ENCODE peak calls at places on chromosomes 2 and 18, in four cellular contexts. One of them, this sample, is unnamed.

GRCh38 chr2:3635171-3636008 is 22.6 kb upstream of the ALLC start:
- DNase-seq in K562: no peak
- DNase-seq in A549: no peak
- DNase-seq in HepG2: no peak
- DNase-seq in this sample: no peak

GRCh38 chr18:50649821-50650220 is 89.9 kb downstream of the MAPK4 start:
- DNase-seq in K562: no peak
- DNase-seq in A549: no peak
- DNase-seq in HepG2: no peak
- DNase-seq in this sample: no peak

GRCh38 chr2:11438555-11439080 is 27.3 kb downstream of the E2F6 start:
- DNase-seq in K562: no peak
- DNase-seq in A549: no peak
- DNase-seq in HepG2: no peak
- DNase-seq in this sample: no peak

GRCh38 chr18:26549103-26549485 is 741 bp upstream of the KCTD1 start:
- DNase-seq in K562: no peak
- DNase-seq in A549: peak; percentile 57
- DNase-seq in HepG2: no peak
- DNase-seq in this sample: peak; percentile 74

GRCh38 chr2:128995086-128995485 is 676.4 kb upstream of the HS6ST1 start:
- DNase-seq in K562: no peak
- DNase-seq in A549: no peak
- DNase-seq in HepG2: no peak
- DNase-seq in this sample: no peak

GRCh38 chr2:214839464-214839863 is 30.0 kb upstream of the BARD1 start:
- DNase-seq in K562: no peak
- DNase-seq in A549: no peak
- DNase-seq in HepG2: no peak
- DNase-seq in this sample: no peak

GRCh38 chr2:170248574-170249393 is 70.8 kb downstream of the MYO3B start:
- DNase-seq in K562: peak; percentile 56
- DNase-seq in A549: no peak
- DNase-seq in HepG2: no peak
- DNase-seq in this sample: no peak

GRCh38 chr2:214180686-214181085 is 230.2 kb upstream of the VWC2L start:
- DNase-seq in K562: no peak
- DNase-seq in A549: no peak
- DNase-seq in HepG2: no peak
- DNase-seq in this sample: no peak

GRCh38 chr2:196260546-196260945 is 89.2 kb upstream of the STK17B start:
- DNase-seq in K562: no peak
- DNase-seq in A549: no peak
- DNase-seq in HepG2: no peak
- DNase-seq in this sample: no peak

GRCh38 chr2:71070294-71071025 is 2.0 kb downstream of the NAGK start:
- DNase-seq in K562: peak; percentile 26
- DNase-seq in A549: peak; percentile 70
- DNase-seq in HepG2: peak; percentile 66
- DNase-seq in this sample: no peak

GRCh38 chr2:185736210-185736609 is 2.4 kb upstream of the FSIP2 start:
- DNase-seq in K562: no peak
- DNase-seq in A549: no peak
- DNase-seq in HepG2: no peak
- DNase-seq in this sample: no peak

GRCh38 chr2:37464064-37464463 is 119.6 kb downstream of the QPCT start:
- DNase-seq in K562: no peak
- DNase-seq in A549: no peak
- DNase-seq in HepG2: no peak
- DNase-seq in this sample: no peak

GRCh38 chr2:127153691-127154158 is 46.8 kb upstream of the BIN1 start:
- DNase-seq in K562: no peak
- DNase-seq in A549: peak; percentile 41
- DNase-seq in HepG2: no peak
- DNase-seq in this sample: no peak

GRCh38 chr18:46169464-46169941 is 65.3 kb downstream of the HAUS1 start:
- DNase-seq in K562: peak; percentile 50
- DNase-seq in A549: peak; percentile 38
- DNase-seq in HepG2: peak; percentile 58
- DNase-seq in this sample: no peak

GRCh38 chr2:241804326-241805276 is 4.4 kb upstream of the NEU4 start:
- DNase-seq in K562: peak; percentile 45
- DNase-seq in A549: peak; percentile 38
- DNase-seq in HepG2: peak; percentile 34
- DNase-seq in this sample: peak; percentile 65

GRCh38 chr2:241803387-241804325 is 5.3 kb upstream of the NEU4 start:
- DNase-seq in K562: no peak
- DNase-seq in A549: peak; percentile 44
- DNase-seq in HepG2: no peak
- DNase-seq in this sample: peak; percentile 46

GRCh38 chr2:241802806-241803318 is 6.1 kb upstream of the NEU4 start:
- DNase-seq in K562: no peak
- DNase-seq in A549: no peak
- DNase-seq in HepG2: no peak
- DNase-seq in this sample: no peak

GRCh38 chr2:241801611-241802420 is 7.2 kb upstream of the NEU4 start:
- DNase-seq in K562: peak; percentile 77
- DNase-seq in A549: no peak
- DNase-seq in HepG2: no peak
- DNase-seq in this sample: peak; percentile 62

DNA sequence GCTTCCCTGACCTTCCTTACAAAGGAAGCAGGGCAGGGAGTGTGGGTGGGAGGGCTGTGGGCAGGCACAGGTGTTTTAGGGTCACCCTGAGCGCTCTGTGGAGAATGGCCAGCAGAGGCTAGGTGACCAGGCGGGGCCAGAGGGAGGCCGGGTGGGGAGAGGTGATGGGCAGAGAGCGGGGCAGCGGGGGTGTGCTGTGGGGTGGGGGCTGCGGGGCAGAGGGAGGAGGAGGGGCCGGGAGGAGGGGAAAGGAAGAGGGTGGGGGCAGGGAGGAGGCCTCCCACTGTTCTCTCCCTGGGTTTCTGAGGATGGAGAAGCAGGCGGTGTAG is 6.6 kb upstream of the NEU4 start:
- DNase-seq in K562: no peak
- DNase-seq in A549: no peak
- DNase-seq in HepG2: no peak
- DNase-seq in this sample: no peak
- TF ChIP-seq CHD2 in K562: no peak
- TF ChIP-seq CHD2 in A549: no peak
- TF ChIP-seq CHD2 in HepG2: no peak
- TF ChIP-seq CHD2 in this sample: no peak

GRCh38 chr18:4987452-4988405 is 209.3 kb downstream of the AKAIN1 start:
- DNase-seq in K562: no peak
- DNase-seq in A549: no peak
- DNase-seq in HepG2: no peak
- DNase-seq in this sample: no peak
- TF ChIP-seq CHD2 in K562: no peak
- TF ChIP-seq CHD2 in A549: no peak
- TF ChIP-seq CHD2 in HepG2: no peak
- TF ChIP-seq CHD2 in this sample: no peak

GRCh38 chr2:238515411-238515810 is 88.7 kb downstream of the ASB1 start:
- DNase-seq in K562: no peak
- DNase-seq in A549: no peak
- DNase-seq in HepG2: no peak
- DNase-seq in this sample: no peak
- TF ChIP-seq CHD2 in K562: no peak
- TF ChIP-seq CHD2 in A549: no peak
- TF ChIP-seq CHD2 in HepG2: no peak
- TF ChIP-seq CHD2 in this sample: no peak

GRCh38 chr2:173711816-173712215 is 253.4 kb downstream of the SP3 start:
- DNase-seq in K562: no peak
- DNase-seq in A549: no peak
- DNase-seq in HepG2: no peak
- DNase-seq in this sample: no peak
- TF ChIP-seq CHD2 in K562: no peak
- TF ChIP-seq CHD2 in A549: no peak
- TF ChIP-seq CHD2 in HepG2: no peak
- TF ChIP-seq CHD2 in this sample: no peak

GRCh38 chr2:46796843-46797625 is 118.6 kb downstream of the MCFD2 start:
- DNase-seq in K562: peak; percentile 2
- DNase-seq in A549: no peak
- DNase-seq in HepG2: no peak
- DNase-seq in this sample: no peak

GRCh38 chr2:46793423-46794416 is 121.9 kb downstream of the MCFD2 start:
- DNase-seq in K562: no peak
- DNase-seq in A549: no peak
- DNase-seq in HepG2: peak; percentile 33
- DNase-seq in this sample: peak; percentile 11

GRCh38 chr2:46798041-46798440 is 117.6 kb downstream of the MCFD2 start:
- DNase-seq in K562: peak; percentile 1
- DNase-seq in A549: no peak
- DNase-seq in HepG2: no peak
- DNase-seq in this sample: no peak

GRCh38 chr2:46794693-46795317 is 120.8 kb downstream of the MCFD2 start:
- DNase-seq in K562: no peak
- DNase-seq in A549: no peak
- DNase-seq in HepG2: no peak
- DNase-seq in this sample: no peak

GRCh38 chr2:46796031-46796430 is 119.6 kb downstream of the MCFD2 start:
- DNase-seq in K562: no peak
- DNase-seq in A549: no peak
- DNase-seq in HepG2: no peak
- DNase-seq in this sample: no peak
- TF ChIP-seq CHD2 in K562: no peak
- TF ChIP-seq CHD2 in A549: no peak
- TF ChIP-seq CHD2 in HepG2: no peak
- TF ChIP-seq CHD2 in this sample: no peak

DNA sequence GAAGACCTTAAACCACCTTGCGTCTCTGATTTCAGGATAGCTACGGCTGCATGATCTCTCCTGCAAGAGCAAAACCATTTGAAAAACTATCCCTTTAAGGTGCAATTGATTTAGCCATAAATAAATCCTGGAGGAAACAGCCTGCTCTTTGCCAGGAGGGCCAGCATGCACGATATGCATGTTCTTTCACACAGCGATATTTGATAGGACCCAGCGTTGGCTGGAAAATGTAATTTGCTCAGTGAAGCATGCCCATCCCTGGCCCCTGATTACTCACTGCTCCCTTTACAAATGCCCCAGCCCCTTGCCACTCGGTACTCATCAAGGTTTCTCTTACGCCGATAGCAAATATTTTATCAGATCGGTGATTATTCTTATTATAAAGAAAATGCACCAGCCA is 315.4 kb downstream of the CDH2 start:
- DNase-seq in K562: no peak
- DNase-seq in A549: no peak
- DNase-seq in HepG2: no peak
- DNase-seq in this sample: no peak
- TF ChIP-seq CHD2 in K562: no peak
- TF ChIP-seq CHD2 in A549: no peak
- TF ChIP-seq CHD2 in HepG2: no peak
- TF ChIP-seq CHD2 in this sample: no peak